ENCODE peak calls at places on chromosomes 5 and 9, in seven cellular contexts. One of them, this sample, is unnamed.

GRCh38 chr9:94864183-94864582 is 137.7 kb downstream of the AOPEP start:
- DNase-seq in IMR-90: peak; percentile 44
- DNase-seq in H9: no peak
- DNase-seq in H1: no peak
- DNase-seq in mesendoderm: no peak
- DNase-seq in trophoblast cell: no peak
- DNase-seq in mesenchymal stem cell: peak; percentile 35
- DNase-seq in this sample: no peak

GRCh38 chr5:149549461-149550266 is 1.6 kb downstream of the CSNK1A1 start:
- DNase-seq in IMR-90: peak; percentile 66
- DNase-seq in H9: peak; percentile 50
- DNase-seq in H1: no peak
- DNase-seq in mesendoderm: peak; percentile 81
- DNase-seq in trophoblast cell: peak; percentile 78
- DNase-seq in mesenchymal stem cell: peak; percentile 75
- DNase-seq in this sample: no peak

GRCh38 chr9:4762889-4763521 is 22.0 kb upstream of the AK3 start:
- DNase-seq in IMR-90: no peak
- DNase-seq in H9: peak; percentile 87
- DNase-seq in H1: no peak
- DNase-seq in mesendoderm: peak; percentile 81
- DNase-seq in trophoblast cell: peak; percentile 83
- DNase-seq in mesenchymal stem cell: peak; percentile 50
- DNase-seq in this sample: peak; percentile 1

GRCh38 chr5:32264954-32265572 is 47.7 kb downstream of the MTMR12 start:
- DNase-seq in IMR-90: no peak
- DNase-seq in H9: no peak
- DNase-seq in H1: no peak
- DNase-seq in mesendoderm: no peak
- DNase-seq in trophoblast cell: no peak
- DNase-seq in mesenchymal stem cell: no peak
- DNase-seq in this sample: no peak

GRCh38 chr5:178624626-178625546 is 2.0 kb downstream of the CLK4 start:
- DNase-seq in IMR-90: peak; percentile 21
- DNase-seq in H9: no peak
- DNase-seq in H1: no peak
- DNase-seq in mesendoderm: peak; percentile 28
- DNase-seq in trophoblast cell: peak; percentile 19
- DNase-seq in mesenchymal stem cell: peak; percentile 39
- DNase-seq in this sample: no peak

GRCh38 chr9:26159575-26160392 is 481.5 kb upstream of the TUSC1 start:
- DNase-seq in IMR-90: peak; percentile 47
- DNase-seq in H9: no peak
- DNase-seq in H1: no peak
- DNase-seq in mesendoderm: no peak
- DNase-seq in trophoblast cell: no peak
- DNase-seq in mesenchymal stem cell: peak; percentile 82
- DNase-seq in this sample: no peak

GRCh38 chr9:136685792-136686533 is 1.3 kb downstream of the AGPAT2 start:
- DNase-seq in IMR-90: no peak
- DNase-seq in H9: no peak
- DNase-seq in H1: no peak
- DNase-seq in mesendoderm: no peak
- DNase-seq in trophoblast cell: no peak
- DNase-seq in mesenchymal stem cell: peak; percentile 48
- DNase-seq in this sample: no peak

GRCh38 chr5:105504-106080 is 13.6 kb downstream of the PLEKHG4B start:
- DNase-seq in IMR-90: no peak
- DNase-seq in H9: no peak
- DNase-seq in H1: no peak
- DNase-seq in mesendoderm: no peak
- DNase-seq in trophoblast cell: no peak
- DNase-seq in mesenchymal stem cell: no peak
- DNase-seq in this sample: no peak

GRCh38 chr9:2195211-2195610 is 180.1 kb downstream of the SMARCA2 start:
- DNase-seq in IMR-90: no peak
- DNase-seq in H9: no peak
- DNase-seq in H1: no peak
- DNase-seq in mesendoderm: no peak
- DNase-seq in trophoblast cell: no peak
- DNase-seq in mesenchymal stem cell: no peak
- DNase-seq in this sample: no peak

GRCh38 chr5:16616536-16617271 is at the start of gene RETREG1:
- DNase-seq in IMR-90: no peak
- DNase-seq in H9: peak; percentile 46
- DNase-seq in H1: no peak
- DNase-seq in mesendoderm: peak; percentile 53
- DNase-seq in trophoblast cell: peak; percentile 40
- DNase-seq in mesenchymal stem cell: peak; percentile 5
- DNase-seq in this sample: peak; percentile 49

DNA sequence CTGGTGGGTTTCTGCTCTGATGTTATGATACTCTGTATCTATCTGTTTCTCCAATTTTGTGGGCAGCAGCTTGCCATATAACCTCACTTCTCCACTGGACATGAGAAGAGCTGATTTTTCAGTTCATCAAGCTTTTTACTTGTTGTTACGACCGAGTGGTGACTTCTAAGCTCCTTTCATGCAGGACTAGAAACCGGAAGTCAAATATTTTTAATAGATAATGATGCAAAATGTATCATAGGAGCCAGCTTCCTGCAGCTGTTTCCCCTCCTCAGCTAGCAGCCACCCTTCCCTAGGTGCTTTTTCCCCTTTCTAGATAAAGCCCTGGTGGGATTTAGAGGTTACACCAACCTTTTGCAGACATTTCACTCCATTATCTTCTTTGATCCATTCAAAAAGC is 17.0 kb upstream of the ADAM19 start:
- DNase-seq in IMR-90: no peak
- DNase-seq in H9: no peak
- DNase-seq in H1: no peak
- DNase-seq in mesendoderm: no peak
- DNase-seq in trophoblast cell: no peak
- DNase-seq in mesenchymal stem cell: no peak
- DNase-seq in this sample: no peak
- H2BK5ac ChIP-seq in IMR-90: no peak overlapping the region
- H2BK5ac ChIP-seq in H9: no peak overlapping the region
- H2BK5ac ChIP-seq in H1: no peak overlapping the region
- H2BK5ac ChIP-seq in mesendoderm: no peak overlapping the region
- H2BK5ac ChIP-seq in trophoblast cell: no peak overlapping the region
- H2BK5ac ChIP-seq in mesenchymal stem cell: no peak overlapping the region
- H2BK5ac ChIP-seq in this sample: no peak overlapping the region

GRCh38 chr5:69010443-69010842 is 83.4 kb upstream of the SLC30A5 start:
- DNase-seq in IMR-90: no peak
- DNase-seq in H9: no peak
- DNase-seq in H1: no peak
- DNase-seq in mesendoderm: no peak
- DNase-seq in trophoblast cell: no peak
- DNase-seq in mesenchymal stem cell: no peak
- DNase-seq in this sample: no peak
- H2BK5ac ChIP-seq in IMR-90: no peak overlapping the region
- H2BK5ac ChIP-seq in H9: no peak overlapping the region
- H2BK5ac ChIP-seq in H1: no peak overlapping the region
- H2BK5ac ChIP-seq in mesendoderm: no peak overlapping the region
- H2BK5ac ChIP-seq in trophoblast cell: no peak overlapping the region
- H2BK5ac ChIP-seq in mesenchymal stem cell: no peak overlapping the region
- H2BK5ac ChIP-seq in this sample: no peak overlapping the region

GRCh38 chr9:653421-653820 is 188.1 kb upstream of the DMRT1 start:
- DNase-seq in IMR-90: no peak
- DNase-seq in H9: no peak
- DNase-seq in H1: no peak
- DNase-seq in mesendoderm: no peak
- DNase-seq in trophoblast cell: no peak
- DNase-seq in mesenchymal stem cell: no peak
- DNase-seq in this sample: no peak

GRCh38 chr9:652896-653295 is 188.6 kb upstream of the DMRT1 start:
- DNase-seq in IMR-90: no peak
- DNase-seq in H9: no peak
- DNase-seq in H1: no peak
- DNase-seq in mesendoderm: no peak
- DNase-seq in trophoblast cell: peak; percentile 48
- DNase-seq in mesenchymal stem cell: no peak
- DNase-seq in this sample: no peak

GRCh38 chr9:649128-650074 is 192.1 kb upstream of the DMRT1 start:
- DNase-seq in IMR-90: no peak
- DNase-seq in H9: peak; percentile 29
- DNase-seq in H1: no peak
- DNase-seq in mesendoderm: peak; percentile 22
- DNase-seq in trophoblast cell: no peak
- DNase-seq in mesenchymal stem cell: no peak
- DNase-seq in this sample: no peak

GRCh38 chr9:650362-650761 is 191.1 kb upstream of the DMRT1 start:
- DNase-seq in IMR-90: peak; percentile 22
- DNase-seq in H9: peak; percentile 49
- DNase-seq in H1: no peak
- DNase-seq in mesendoderm: peak; percentile 35
- DNase-seq in trophoblast cell: no peak
- DNase-seq in mesenchymal stem cell: no peak
- DNase-seq in this sample: no peak

GRCh38 chr9:651372-651771 is 190.1 kb upstream of the DMRT1 start:
- DNase-seq in IMR-90: no peak
- DNase-seq in H9: no peak
- DNase-seq in H1: no peak
- DNase-seq in mesendoderm: no peak
- DNase-seq in trophoblast cell: no peak
- DNase-seq in mesenchymal stem cell: no peak
- DNase-seq in this sample: no peak
- H2BK5ac ChIP-seq in IMR-90: no peak overlapping the region
- H2BK5ac ChIP-seq in H9: no peak overlapping the region
- H2BK5ac ChIP-seq in H1: no peak overlapping the region
- H2BK5ac ChIP-seq in mesendoderm: no peak overlapping the region
- H2BK5ac ChIP-seq in trophoblast cell: no peak overlapping the region
- H2BK5ac ChIP-seq in mesenchymal stem cell: no peak overlapping the region
- H2BK5ac ChIP-seq in this sample: no peak overlapping the region

GRCh38 chr9:75183293-75183692 is 95.0 kb downstream of the OSTF1 start:
- DNase-seq in IMR-90: no peak
- DNase-seq in H9: no peak
- DNase-seq in H1: no peak
- DNase-seq in mesendoderm: no peak
- DNase-seq in trophoblast cell: no peak
- DNase-seq in mesenchymal stem cell: no peak
- DNase-seq in this sample: no peak
- H2BK5ac ChIP-seq in IMR-90: no peak overlapping the region
- H2BK5ac ChIP-seq in H9: no peak overlapping the region
- H2BK5ac ChIP-seq in H1: no peak overlapping the region
- H2BK5ac ChIP-seq in mesendoderm: no peak overlapping the region
- H2BK5ac ChIP-seq in trophoblast cell: no peak overlapping the region
- H2BK5ac ChIP-seq in mesenchymal stem cell: no peak overlapping the region
- H2BK5ac ChIP-seq in this sample: no peak overlapping the region

GRCh38 chr5:74034738-74035137 is 408.7 kb downstream of the ARHGEF28 start:
- DNase-seq in IMR-90: peak; percentile 88
- DNase-seq in H9: no peak
- DNase-seq in H1: no peak
- DNase-seq in mesendoderm: no peak
- DNase-seq in trophoblast cell: no peak
- DNase-seq in mesenchymal stem cell: peak; percentile 50
- DNase-seq in this sample: no peak
- H2BK5ac ChIP-seq in IMR-90: no peak overlapping the region
- H2BK5ac ChIP-seq in H9: no peak overlapping the region
- H2BK5ac ChIP-seq in H1: no peak overlapping the region
- H2BK5ac ChIP-seq in mesendoderm: no peak overlapping the region
- H2BK5ac ChIP-seq in trophoblast cell: no peak overlapping the region
- H2BK5ac ChIP-seq in mesenchymal stem cell: no peak overlapping the region
- H2BK5ac ChIP-seq in this sample: no peak overlapping the region

DNA sequence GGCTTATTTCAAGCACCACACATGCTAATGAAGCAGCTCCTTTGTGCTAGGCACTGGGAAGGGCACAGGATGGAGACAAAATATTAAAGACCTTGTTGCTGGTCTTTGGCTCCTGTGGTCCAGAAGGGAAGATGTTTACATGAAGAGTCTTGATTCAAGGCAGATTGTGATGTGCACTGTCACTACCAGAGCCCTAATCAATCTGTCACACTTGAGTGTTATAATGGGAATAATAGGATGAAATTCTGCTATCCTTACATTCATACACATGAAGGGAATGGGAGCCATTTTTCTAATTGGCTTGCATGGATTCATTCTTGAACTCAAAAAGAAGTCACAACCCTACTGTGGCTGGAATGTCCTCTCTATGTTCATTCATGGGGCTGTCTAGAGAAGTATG is 203.0 kb downstream of the SEC61B start:
- DNase-seq in IMR-90: no peak
- DNase-seq in H9: no peak
- DNase-seq in H1: no peak
- DNase-seq in mesendoderm: no peak
- DNase-seq in trophoblast cell: no peak
- DNase-seq in mesenchymal stem cell: no peak
- DNase-seq in this sample: no peak
- H2BK5ac ChIP-seq in IMR-90: no peak overlapping the region
- H2BK5ac ChIP-seq in H9: no peak overlapping the region
- H2BK5ac ChIP-seq in H1: no peak overlapping the region
- H2BK5ac ChIP-seq in mesendoderm: no peak overlapping the region
- H2BK5ac ChIP-seq in trophoblast cell: no peak overlapping the region
- H2BK5ac ChIP-seq in mesenchymal stem cell: no peak overlapping the region
- H2BK5ac ChIP-seq in this sample: no peak overlapping the region

DNA sequence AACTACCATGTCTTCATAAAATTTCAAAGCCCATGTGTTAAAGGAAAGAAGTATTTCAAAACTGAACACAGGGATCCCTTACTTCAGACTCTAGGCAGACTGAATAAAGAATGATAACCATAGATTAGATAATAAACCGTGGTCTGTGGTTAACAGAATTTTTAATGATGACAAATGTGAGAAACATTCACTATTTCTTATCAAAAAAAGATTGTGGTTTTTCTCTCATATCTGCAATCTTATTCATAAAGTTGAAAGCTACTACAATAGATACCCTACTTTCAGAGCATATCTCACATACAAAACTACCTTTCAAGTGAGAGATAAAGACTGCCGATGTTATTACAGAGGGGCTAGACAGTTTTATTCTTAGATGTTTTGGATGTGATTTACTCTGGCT is 816.8 kb upstream of the DMAC1 start:
- DNase-seq in IMR-90: no peak
- DNase-seq in H9: no peak
- DNase-seq in H1: no peak
- DNase-seq in mesendoderm: no peak
- DNase-seq in trophoblast cell: no peak
- DNase-seq in mesenchymal stem cell: no peak
- DNase-seq in this sample: no peak
- H2BK5ac ChIP-seq in IMR-90: no peak overlapping the region
- H2BK5ac ChIP-seq in H9: no peak overlapping the region
- H2BK5ac ChIP-seq in H1: no peak overlapping the region
- H2BK5ac ChIP-seq in mesendoderm: no peak overlapping the region
- H2BK5ac ChIP-seq in trophoblast cell: no peak overlapping the region
- H2BK5ac ChIP-seq in mesenchymal stem cell: no peak overlapping the region
- H2BK5ac ChIP-seq in this sample: no peak overlapping the region

DNA sequence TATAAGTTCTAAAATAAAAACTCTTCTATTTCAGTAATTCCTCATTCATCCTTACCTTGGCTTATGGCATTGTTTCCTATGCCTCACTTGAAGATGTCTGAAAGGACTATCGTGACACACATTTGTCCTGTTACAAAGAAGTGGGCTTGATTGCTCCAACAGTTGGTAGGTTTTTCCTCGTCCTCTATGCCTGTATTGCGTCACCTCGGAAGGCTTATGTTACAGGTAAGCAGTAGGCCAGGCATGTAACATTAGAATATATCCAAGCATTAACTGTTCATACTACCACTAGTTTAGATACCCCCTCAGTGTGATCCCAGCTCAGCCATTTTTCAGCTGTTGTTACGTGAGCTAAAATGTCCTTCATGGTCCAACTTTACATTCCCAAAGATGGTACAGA is 116.7 kb downstream of the MLLT3 start:
- DNase-seq in IMR-90: no peak
- DNase-seq in H9: no peak
- DNase-seq in H1: no peak
- DNase-seq in mesendoderm: no peak
- DNase-seq in trophoblast cell: no peak
- DNase-seq in mesenchymal stem cell: no peak
- DNase-seq in this sample: no peak
- H2BK5ac ChIP-seq in IMR-90: no peak overlapping the region
- H2BK5ac ChIP-seq in H9: no peak overlapping the region
- H2BK5ac ChIP-seq in H1: no peak overlapping the region
- H2BK5ac ChIP-seq in mesendoderm: no peak overlapping the region
- H2BK5ac ChIP-seq in trophoblast cell: no peak overlapping the region
- H2BK5ac ChIP-seq in mesenchymal stem cell: no peak overlapping the region
- H2BK5ac ChIP-seq in this sample: no peak overlapping the region